ENCODE peak calls at places on chromosomes 6 and 20, in ten cellular contexts. X is colonic mucosa; K is naive thymus-derived CD4-positive, alpha-beta T cell; P is hepatocyte; T is fibroblast of lung; O is H9; M is iPS DF 6.9; R is CD8-positive, alpha-beta T cell; N is neuronal stem cell; G is SJSA1. H is an unnamed sample.

GRCh38 chr20:57404419-57405072 is 13.3 kb downstream of the RBM38 start:
- DNase-seq in X (no peak), P (no peak), N (no peak), T (no peak), K (no peak), G (no peak), O (no peak), M (no peak), R (no peak), H (no peak)

GRCh38 chr6:152124432-152125074 is 317.1 kb downstream of the ESR1 start:
- DNase-seq in O (no peak), T (peak; percentile 84), N (peak; percentile 20), G (no peak), M (peak; percentile 20), X (no peak), P (peak; percentile 54), K (no peak), R (no peak), H (no peak)

GRCh38 chr6:145964948-145965366 is 799 bp upstream of the SHPRH start:
- DNase-seq in N (no peak), R (no peak), X (no peak), G (no peak), P (peak; percentile 10), K (no peak), T (no peak), O (no peak), M (no peak), H (no peak)

GRCh38 chr6:13194852-13195251 is 133.5 kb downstream of the TBC1D7 start:
- DNase-seq in G (no peak), M (peak; percentile 27), R (no peak), O (peak; percentile 54), P (peak; percentile 71), X (peak; percentile 32), T (peak; percentile 71), K (no peak), N (no peak), H (no peak)

GRCh38 chr6:35310265-35310831 is 12.7 kb downstream of the DEF6 start:
- DNase-seq in K (no peak), M (no peak), T (no peak), X (no peak), G (no peak), O (peak; percentile 8), N (no peak), P (no peak), R (no peak), H (peak; percentile 74)

GRCh38 chr6:113048741-113049140 is 701.6 kb downstream of the RFPL4B start:
- DNase-seq in R (no peak), P (no peak), G (no peak), X (no peak), M (no peak), O (no peak), T (no peak), K (no peak), N (no peak), H (no peak)

GRCh38 chr6:33886673-33887144 is 82.9 kb upstream of the MLN start:
- DNase-seq in G (no peak), R (no peak), K (no peak), N (no peak), X (peak; percentile 50), T (peak; percentile 73), P (peak; percentile 69), M (no peak), O (no peak), H (no peak)

GRCh38 chr20:272718-273117 is 15.2 kb downstream of the DEFB132 start:
- DNase-seq in G (peak; percentile 18), R (no peak), K (no peak), P (no peak), M (no peak), T (peak; percentile 8), N (no peak), O (no peak), X (no peak), H (no peak)

GRCh38 chr6:155126727-155127439 is 131.8 kb downstream of the TIAM2 start:
- DNase-seq in O (peak; percentile 43), N (no peak), R (no peak), P (peak; percentile 51), K (peak; percentile 63), M (no peak), T (peak; percentile 59), X (no peak), G (peak; percentile 98), H (no peak)

GRCh38 chr6:11645016-11645415 is 107.5 kb downstream of the TMEM170B start:
- DNase-seq in N (no peak), R (no peak), X (no peak), P (peak; percentile 28), M (no peak), O (no peak), K (no peak), G (no peak), T (peak; percentile 36), H (no peak)

GRCh38 chr6:156803353-156803752 is 26.2 kb downstream of the ARID1B start:
- DNase-seq in P (no peak), O (no peak), T (no peak), X (no peak), K (no peak), R (no peak), G (no peak), M (no peak), N (no peak), H (no peak)

GRCh38 chr20:46347831-46348230 is 39.5 kb upstream of the CDH22 start:
- DNase-seq in N (no peak), P (no peak), O (peak; percentile 42), R (no peak), K (no peak), T (no peak), X (no peak), G (no peak), M (no peak), H (no peak)
- H3K27ac ChIP-seq in N (no peak overlapping the region), P (no peak overlapping the region), O (no peak overlapping the region), R (no peak overlapping the region), K (no peak overlapping the region), T (no peak overlapping the region), X (no peak overlapping the region), G (no peak overlapping the region), M (no peak overlapping the region), H (no peak overlapping the region)

DNA sequence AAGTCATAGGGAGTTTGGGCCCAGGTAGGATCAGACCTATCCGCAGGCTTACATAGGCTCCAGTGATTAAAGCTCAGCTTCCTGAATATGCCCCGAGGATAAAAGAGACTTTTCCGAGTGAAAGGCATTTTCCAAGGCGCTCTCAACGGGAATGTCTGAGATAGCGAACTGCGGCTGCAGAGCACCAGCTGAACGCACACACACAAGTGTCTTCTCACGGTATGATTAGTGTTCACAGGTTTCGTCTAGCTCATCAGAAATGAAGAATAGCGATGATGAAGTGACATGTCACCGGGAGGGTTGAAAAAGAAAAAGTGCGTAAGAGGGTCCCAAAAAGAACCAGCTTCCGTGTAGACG is 639 bp upstream of the CARMIL1 start:
- DNase-seq in O (no peak), R (no peak), T (no peak), X (peak; percentile 37), M (no peak), G (no peak), N (no peak), K (no peak), P (no peak), H (no peak)
- H3K27ac ChIP-seq in O (no peak overlapping the region), R (peak overlapping the region; percentile 54), T (no peak overlapping the region), X (peak overlapping the region; percentile 83), M (no peak overlapping the region), G (peak overlapping the region; percentile 57), N (no peak overlapping the region), K (peak overlapping the region; percentile 77), P (peak overlapping the region; percentile 96), H (peak overlapping the region; percentile 73)

GRCh38 chr20:17844549-17845298 is 123.9 kb downstream of the SNX5 start:
- DNase-seq in N (no peak), G (no peak), R (no peak), P (no peak), K (no peak), T (no peak), O (no peak), M (no peak), X (no peak), H (no peak)

GRCh38 chr20:17841751-17842191 is 126.8 kb downstream of the SNX5 start:
- DNase-seq in O (no peak), T (peak; percentile 97), P (no peak), G (no peak), N (no peak), M (no peak), R (no peak), X (no peak), K (no peak), H (no peak)

GRCh38 chr20:17843246-17844132 is 125.1 kb downstream of the SNX5 start:
- DNase-seq in P (no peak), K (no peak), T (peak; percentile 98), G (peak; percentile 97), N (no peak), X (no peak), O (no peak), M (no peak), R (peak; percentile 7), H (no peak)

GRCh38 chr20:17845701-17846475 is 122.7 kb downstream of the SNX5 start:
- DNase-seq in G (no peak), R (no peak), T (peak; percentile 25), P (no peak), M (no peak), X (peak; percentile 69), K (no peak), N (no peak), O (no peak), H (no peak)

DNA sequence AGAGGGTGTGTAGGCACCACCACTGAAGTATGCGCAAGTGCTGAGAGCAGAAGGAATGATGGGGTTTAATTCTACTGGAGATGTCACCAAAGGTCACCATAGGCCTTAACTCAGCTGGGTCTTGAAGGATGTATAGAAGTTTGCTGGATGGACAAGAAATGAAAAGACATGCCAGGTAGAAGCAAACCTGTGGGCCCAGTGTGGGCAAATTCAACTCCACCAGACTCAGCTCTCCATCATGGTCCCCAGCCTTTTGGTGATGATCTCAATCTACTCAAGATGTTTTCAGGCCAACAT is 124.5 kb downstream of the SNX5 start:
- DNase-seq in X (no peak), K (no peak), R (no peak), P (no peak), O (no peak), G (no peak), T (no peak), N (no peak), M (no peak), H (no peak)
- H3K27ac ChIP-seq in X (no peak overlapping the region), K (no peak overlapping the region), R (no peak overlapping the region), P (no peak overlapping the region), O (no peak overlapping the region), G (peak overlapping the region; percentile 94), T (peak overlapping the region; percentile 92), N (no peak overlapping the region), M (no peak overlapping the region), H (peak overlapping the region; percentile 78)

DNA sequence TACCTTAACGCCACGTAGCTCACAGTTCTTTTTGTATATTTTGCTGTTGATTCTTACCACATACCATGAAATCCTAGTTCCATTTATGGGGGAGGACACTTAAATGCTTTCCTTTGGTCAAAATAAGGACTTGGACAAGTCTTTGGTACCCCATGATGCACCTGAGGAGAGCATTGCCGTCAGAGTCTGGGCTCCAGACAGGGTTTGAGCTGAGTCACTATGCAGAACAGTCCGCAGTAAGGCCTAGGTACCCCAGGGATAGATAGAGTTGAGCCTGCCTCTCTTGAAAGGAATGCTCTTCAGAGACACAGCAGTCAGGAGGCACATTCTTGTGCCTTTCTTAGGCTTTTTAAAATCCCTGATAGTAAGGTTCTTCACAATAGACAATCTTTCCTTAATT is 6.0 kb downstream of the PARD6B start:
- DNase-seq in N (no peak), R (no peak), T (no peak), K (no peak), M (no peak), O (peak; percentile 73), P (no peak), X (no peak), G (no peak), H (no peak)
- H3K27ac ChIP-seq in N (peak overlapping the region; percentile 61), R (no peak overlapping the region), T (no peak overlapping the region), K (no peak overlapping the region), M (no peak overlapping the region), O (no peak overlapping the region), P (peak overlapping the region; percentile 86), X (no peak overlapping the region), G (no peak overlapping the region), H (no peak overlapping the region)